ENCODE peak calls at places on chromosomes 12 and 14, in eight cellular contexts. One of them, this sample, is unnamed.

GRCh38 chr12:74334770-74335169 is 202.9 kb upstream of the ATXN7L3B start:
- DNase-seq in body of pancreas: no peak
- DNase-seq in IMR-90: peak
- DNase-seq in stomach: no peak
- DNase-seq in prostate gland: no peak
- DNase-seq in NB4: no peak
- DNase-seq in transverse colon: no peak
- DNase-seq in ovary: no peak
- DNase-seq in this sample: no peak

GRCh38 chr12:6765634-6766581 is at the start of gene PTMS:
- DNase-seq in body of pancreas: peak
- DNase-seq in IMR-90: peak
- DNase-seq in stomach: peak
- DNase-seq in prostate gland: peak
- DNase-seq in NB4: peak
- DNase-seq in transverse colon: peak
- DNase-seq in ovary: peak
- DNase-seq in this sample: no peak

GRCh38 chr12:12872934-12873275 is 18.5 kb upstream of the GPRC5A start:
- DNase-seq in body of pancreas: no peak
- DNase-seq in IMR-90: peak
- DNase-seq in stomach: no peak
- DNase-seq in prostate gland: no peak
- DNase-seq in NB4: no peak
- DNase-seq in transverse colon: no peak
- DNase-seq in ovary: no peak
- DNase-seq in this sample: peak

GRCh38 chr12:79936670-79937069 is 1.8 kb upstream of the PPP1R12A start:
- DNase-seq in body of pancreas: no peak
- DNase-seq in IMR-90: no peak
- DNase-seq in stomach: no peak
- DNase-seq in prostate gland: no peak
- DNase-seq in NB4: no peak
- DNase-seq in transverse colon: no peak
- DNase-seq in ovary: no peak
- DNase-seq in this sample: no peak

GRCh38 chr12:8960185-8960584 is 10.7 kb upstream of the M6PR start:
- DNase-seq in body of pancreas: no peak
- DNase-seq in IMR-90: no peak
- DNase-seq in stomach: no peak
- DNase-seq in prostate gland: no peak
- DNase-seq in NB4: no peak
- DNase-seq in transverse colon: no peak
- DNase-seq in ovary: no peak
- DNase-seq in this sample: no peak

GRCh38 chr12:100675432-100675831 is 101.9 kb downstream of the GAS2L3 start:
- DNase-seq in body of pancreas: peak
- DNase-seq in IMR-90: peak
- DNase-seq in stomach: no peak
- DNase-seq in prostate gland: no peak
- DNase-seq in NB4: no peak
- DNase-seq in transverse colon: peak
- DNase-seq in ovary: no peak
- DNase-seq in this sample: no peak

GRCh38 chr12:105672576-105672975 is 342.1 kb downstream of the C12orf75 start:
- DNase-seq in body of pancreas: peak
- DNase-seq in IMR-90: no peak
- DNase-seq in stomach: peak
- DNase-seq in prostate gland: no peak
- DNase-seq in NB4: no peak
- DNase-seq in transverse colon: peak
- DNase-seq in ovary: peak
- DNase-seq in this sample: no peak

GRCh38 chr14:101965796-101966718 is 1.7 kb downstream of the DYNC1H1 start:
- DNase-seq in body of pancreas: no peak
- DNase-seq in IMR-90: no peak
- DNase-seq in stomach: no peak
- DNase-seq in prostate gland: no peak
- DNase-seq in NB4: no peak
- DNase-seq in transverse colon: no peak
- DNase-seq in ovary: no peak
- DNase-seq in this sample: no peak

GRCh38 chr12:2239376-2240010 is 186.7 kb downstream of the CACNA1C start:
- DNase-seq in body of pancreas: peak
- DNase-seq in IMR-90: peak
- DNase-seq in stomach: no peak
- DNase-seq in prostate gland: no peak
- DNase-seq in NB4: no peak
- DNase-seq in transverse colon: no peak
- DNase-seq in ovary: peak
- DNase-seq in this sample: no peak

GRCh38 chr12:22043943-22044342 is 2.1 kb upstream of the CMAS start:
- DNase-seq in body of pancreas: no peak
- DNase-seq in IMR-90: no peak
- DNase-seq in stomach: no peak
- DNase-seq in prostate gland: no peak
- DNase-seq in NB4: no peak
- DNase-seq in transverse colon: no peak
- DNase-seq in ovary: no peak
- DNase-seq in this sample: no peak

GRCh38 chr12:122201381-122201780 is 2.1 kb upstream of the B3GNT4 start:
- DNase-seq in body of pancreas: no peak
- DNase-seq in IMR-90: no peak
- DNase-seq in stomach: no peak
- DNase-seq in prostate gland: no peak
- DNase-seq in NB4: no peak
- DNase-seq in transverse colon: no peak
- DNase-seq in ovary: no peak
- DNase-seq in this sample: no peak

GRCh38 chr14:73743431-73743931 is 29.3 kb upstream of the PNMA1 start:
- DNase-seq in body of pancreas: no peak
- DNase-seq in IMR-90: no peak
- DNase-seq in stomach: no peak
- DNase-seq in prostate gland: no peak
- DNase-seq in NB4: peak
- DNase-seq in transverse colon: peak
- DNase-seq in ovary: no peak
- DNase-seq in this sample: no peak

GRCh38 chr12:21526721-21527345 is 737 bp downstream of the SPX start:
- DNase-seq in body of pancreas: peak
- DNase-seq in IMR-90: no peak
- DNase-seq in stomach: no peak
- DNase-seq in prostate gland: no peak
- DNase-seq in NB4: no peak
- DNase-seq in transverse colon: no peak
- DNase-seq in ovary: no peak
- DNase-seq in this sample: no peak

GRCh38 chr14:56243110-56243509 is 124.9 kb downstream of the PELI2 start:
- DNase-seq in body of pancreas: no peak
- DNase-seq in IMR-90: no peak
- DNase-seq in stomach: no peak
- DNase-seq in prostate gland: no peak
- DNase-seq in NB4: no peak
- DNase-seq in transverse colon: no peak
- DNase-seq in ovary: no peak
- DNase-seq in this sample: no peak

GRCh38 chr14:51240804-51241380 is 845 bp downstream of the TMX1 start:
- DNase-seq in body of pancreas: no peak
- DNase-seq in IMR-90: no peak
- DNase-seq in stomach: no peak
- DNase-seq in prostate gland: no peak
- DNase-seq in NB4: no peak
- DNase-seq in transverse colon: no peak
- DNase-seq in ovary: no peak
- DNase-seq in this sample: no peak

GRCh38 chr14:51248041-51248987 is 8.3 kb downstream of the TMX1 start:
- DNase-seq in body of pancreas: no peak
- DNase-seq in IMR-90: no peak
- DNase-seq in stomach: no peak
- DNase-seq in prostate gland: no peak
- DNase-seq in NB4: no peak
- DNase-seq in transverse colon: no peak
- DNase-seq in ovary: no peak
- DNase-seq in this sample: no peak

GRCh38 chr14:51246032-51246431 is 6.0 kb downstream of the TMX1 start:
- DNase-seq in body of pancreas: no peak
- DNase-seq in IMR-90: no peak
- DNase-seq in stomach: no peak
- DNase-seq in prostate gland: no peak
- DNase-seq in NB4: no peak
- DNase-seq in transverse colon: no peak
- DNase-seq in ovary: no peak
- DNase-seq in this sample: no peak

GRCh38 chr14:51242545-51243490 is 2.8 kb downstream of the TMX1 start:
- DNase-seq in body of pancreas: no peak
- DNase-seq in IMR-90: no peak
- DNase-seq in stomach: no peak
- DNase-seq in prostate gland: no peak
- DNase-seq in NB4: peak
- DNase-seq in transverse colon: no peak
- DNase-seq in ovary: no peak
- DNase-seq in this sample: no peak

GRCh38 chr14:51244591-51244990 is 4.5 kb downstream of the TMX1 start:
- DNase-seq in body of pancreas: no peak
- DNase-seq in IMR-90: no peak
- DNase-seq in stomach: no peak
- DNase-seq in prostate gland: no peak
- DNase-seq in NB4: no peak
- DNase-seq in transverse colon: no peak
- DNase-seq in ovary: no peak
- DNase-seq in this sample: no peak
- TF ChIP-seq POLR2A in body of pancreas: no peak
- TF ChIP-seq POLR2A in IMR-90: no peak
- TF ChIP-seq POLR2A in stomach: no peak
- TF ChIP-seq POLR2A in prostate gland: no peak
- TF ChIP-seq POLR2A in NB4: no peak
- TF ChIP-seq POLR2A in transverse colon: no peak
- TF ChIP-seq POLR2A in ovary: no peak
- TF ChIP-seq POLR2A in this sample: no peak

GRCh38 chr12:42237853-42238239 is 202 bp downstream of the YAF2 start:
- DNase-seq in body of pancreas: no peak
- DNase-seq in IMR-90: no peak
- DNase-seq in stomach: no peak
- DNase-seq in prostate gland: no peak
- DNase-seq in NB4: no peak
- DNase-seq in transverse colon: no peak
- DNase-seq in ovary: no peak
- DNase-seq in this sample: no peak

GRCh38 chr12:42236017-42236416 is 2.0 kb downstream of the YAF2 start:
- DNase-seq in body of pancreas: no peak
- DNase-seq in IMR-90: no peak
- DNase-seq in stomach: no peak
- DNase-seq in prostate gland: no peak
- DNase-seq in NB4: no peak
- DNase-seq in transverse colon: no peak
- DNase-seq in ovary: no peak
- DNase-seq in this sample: no peak

GRCh38 chr12:42237052-42237852 is 796 bp downstream of the YAF2 start:
- DNase-seq in body of pancreas: peak
- DNase-seq in IMR-90: peak
- DNase-seq in stomach: peak
- DNase-seq in prostate gland: peak
- DNase-seq in NB4: peak
- DNase-seq in transverse colon: peak
- DNase-seq in ovary: peak
- DNase-seq in this sample: peak

GRCh38 chr12:42240131-42240750 is 2.2 kb upstream of the YAF2 start:
- DNase-seq in body of pancreas: no peak
- DNase-seq in IMR-90: no peak
- DNase-seq in stomach: no peak
- DNase-seq in prostate gland: no peak
- DNase-seq in NB4: no peak
- DNase-seq in transverse colon: no peak
- DNase-seq in ovary: no peak
- DNase-seq in this sample: no peak

GRCh38 chr12:42238240-42239140 is at the start of gene YAF2:
- DNase-seq in body of pancreas: peak
- DNase-seq in IMR-90: peak
- DNase-seq in stomach: peak
- DNase-seq in prostate gland: peak
- DNase-seq in NB4: peak
- DNase-seq in transverse colon: peak
- DNase-seq in ovary: peak
- DNase-seq in this sample: peak
- TF ChIP-seq POLR2A in body of pancreas: no peak
- TF ChIP-seq POLR2A in IMR-90: peak
- TF ChIP-seq POLR2A in stomach: no peak
- TF ChIP-seq POLR2A in prostate gland: no peak
- TF ChIP-seq POLR2A in NB4: peak
- TF ChIP-seq POLR2A in transverse colon: no peak
- TF ChIP-seq POLR2A in ovary: peak
- TF ChIP-seq POLR2A in this sample: peak

GRCh38 chr14:96838449-96838848 is 41.3 kb downstream of the VRK1 start:
- DNase-seq in body of pancreas: no peak
- DNase-seq in IMR-90: no peak
- DNase-seq in stomach: no peak
- DNase-seq in prostate gland: no peak
- DNase-seq in NB4: no peak
- DNase-seq in transverse colon: no peak
- DNase-seq in ovary: no peak
- DNase-seq in this sample: no peak
- TF ChIP-seq POLR2A in body of pancreas: no peak
- TF ChIP-seq POLR2A in IMR-90: no peak
- TF ChIP-seq POLR2A in stomach: no peak
- TF ChIP-seq POLR2A in prostate gland: no peak
- TF ChIP-seq POLR2A in NB4: no peak
- TF ChIP-seq POLR2A in transverse colon: no peak
- TF ChIP-seq POLR2A in ovary: no peak
- TF ChIP-seq POLR2A in this sample: no peak

DNA sequence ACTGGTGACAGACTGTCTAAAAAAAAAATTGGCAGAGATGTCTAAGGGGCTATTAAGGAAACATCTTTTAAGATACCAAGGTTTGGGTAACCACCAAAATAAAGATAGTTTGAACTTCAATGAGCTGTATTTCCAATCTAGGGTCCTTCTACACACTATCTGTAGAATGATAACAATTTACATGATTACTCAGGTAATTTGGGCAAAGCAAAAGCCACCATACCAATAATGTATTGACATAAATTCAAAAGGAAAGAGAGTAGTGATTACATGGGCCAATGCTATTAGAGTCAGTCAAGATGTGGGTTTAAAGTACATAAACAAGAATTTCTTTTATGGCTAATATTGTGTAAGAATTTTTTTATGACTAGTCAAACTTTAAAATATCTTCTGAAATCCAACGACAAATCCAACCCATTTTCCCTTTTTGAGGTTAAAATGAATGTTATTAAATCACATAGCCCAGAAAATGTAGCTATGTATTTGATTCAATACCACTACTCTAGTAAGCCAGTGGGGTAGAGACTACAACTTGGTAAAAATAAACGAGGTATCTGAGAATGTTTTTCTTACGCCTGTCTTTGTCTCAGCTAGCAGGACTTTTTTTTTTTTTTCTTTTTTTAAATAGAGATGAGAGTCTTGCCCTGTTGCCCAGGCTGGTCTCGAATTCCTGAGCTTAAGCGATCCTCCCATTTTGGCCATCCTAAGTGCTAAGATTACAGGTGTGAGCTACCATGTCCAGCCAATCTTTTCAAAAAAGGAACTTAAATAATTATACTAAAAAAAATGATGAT is 10.4 kb downstream of the PNN start:
- DNase-seq in body of pancreas: no peak
- DNase-seq in IMR-90: no peak
- DNase-seq in stomach: no peak
- DNase-seq in prostate gland: no peak
- DNase-seq in NB4: no peak
- DNase-seq in transverse colon: no peak
- DNase-seq in ovary: no peak
- DNase-seq in this sample: no peak
- TF ChIP-seq POLR2A in body of pancreas: no peak
- TF ChIP-seq POLR2A in IMR-90: peak
- TF ChIP-seq POLR2A in stomach: no peak
- TF ChIP-seq POLR2A in prostate gland: no peak
- TF ChIP-seq POLR2A in NB4: no peak
- TF ChIP-seq POLR2A in transverse colon: no peak
- TF ChIP-seq POLR2A in ovary: no peak
- TF ChIP-seq POLR2A in this sample: no peak